ENCODE peak calls at places on chromosomes 11 and 22, in ten cellular contexts. N is mammary epithelial cell, G is prostate gland, Y is dorsolateral prefrontal cortex, I is cardiac muscle cell, P is psoas muscle, V is K562, B is left lung, J is H1, U is IMR-90. F is an unnamed sample.

GRCh38 chr11:24145411-24145810 is 351.4 kb upstream of the LUZP2 start:
- DNase-seq in N (no peak), Y (no peak), J (no peak), G (no peak), I (no peak), U (peak; percentile 2), P (no peak), B (no peak), V (no peak), F (no peak)

GRCh38 chr11:83122766-83123165 is 34.2 kb upstream of the PCF11 start:
- DNase-seq in V (no peak), P (no peak), J (no peak), G (no peak), N (no peak), Y (no peak), U (no peak), I (no peak), B (no peak), F (no peak)

GRCh38 chr22:38034278-38034882 is 22.8 kb upstream of the PICK1 start:
- DNase-seq in N (peak; percentile 83), I (peak; percentile 43), P (peak; percentile 79), V (peak; percentile 81), G (peak; percentile 51), J (peak; percentile 56), Y (peak; percentile 86), U (peak; percentile 91), B (peak; percentile 80), F (no peak)

GRCh38 chr11:69472053-69472765 is 9.3 kb upstream of the LINC01488 start:
- DNase-seq in I (no peak), N (no peak), J (no peak), G (no peak), U (no peak), Y (no peak), B (no peak), V (peak; percentile 50), P (no peak), F (no peak)

GRCh38 chr11:134374891-134375550 is 37.0 kb downstream of the B3GAT1 start:
- DNase-seq in U (no peak), B (no peak), V (no peak), G (no peak), N (no peak), P (peak; percentile 34), Y (no peak), J (no peak), I (no peak), F (peak; percentile 6)

GRCh38 chr11:70826541-70826943 is 425.8 kb downstream of the SHANK2 start:
- DNase-seq in V (no peak), I (peak; percentile 58), N (no peak), G (peak; percentile 13), P (no peak), B (no peak), Y (peak; percentile 74), J (no peak), U (no peak), F (peak; percentile 75)

GRCh38 chr11:111322534-111322933 is 24.2 kb downstream of the POU2AF3 start:
- DNase-seq in G (no peak), V (no peak), N (no peak), J (no peak), B (no peak), U (no peak), P (no peak), Y (no peak), I (no peak), F (no peak)

GRCh38 chr11:961921-962320 is 36.3 kb downstream of the AP2A2 start:
- DNase-seq in B (no peak), G (no peak), N (no peak), J (no peak), V (no peak), I (no peak), P (no peak), Y (no peak), U (no peak), F (peak; percentile 20)

GRCh38 chr22:45966892-45967365 is 10.0 kb downstream of the WNT7B start:
- DNase-seq in B (no peak), V (no peak), G (no peak), P (no peak), I (no peak), N (no peak), Y (no peak), U (no peak), J (no peak), F (no peak)

GRCh38 chr22:45969801-45970464 is 7.0 kb downstream of the WNT7B start:
- DNase-seq in J (no peak), G (no peak), Y (no peak), U (no peak), B (no peak), N (no peak), P (no peak), V (no peak), I (no peak), F (no peak)

GRCh38 chr22:45968003-45968650 is 8.8 kb downstream of the WNT7B start:
- DNase-seq in N (no peak), J (no peak), G (no peak), P (no peak), I (no peak), Y (no peak), B (no peak), V (no peak), U (peak; percentile 66), F (no peak)

GRCh38 chr22:45969414-45969799 is 7.6 kb downstream of the WNT7B start:
- DNase-seq in B (no peak), U (no peak), J (no peak), V (peak; percentile 19), G (no peak), Y (no peak), N (no peak), I (peak; percentile 23), P (no peak), F (no peak)

DNA sequence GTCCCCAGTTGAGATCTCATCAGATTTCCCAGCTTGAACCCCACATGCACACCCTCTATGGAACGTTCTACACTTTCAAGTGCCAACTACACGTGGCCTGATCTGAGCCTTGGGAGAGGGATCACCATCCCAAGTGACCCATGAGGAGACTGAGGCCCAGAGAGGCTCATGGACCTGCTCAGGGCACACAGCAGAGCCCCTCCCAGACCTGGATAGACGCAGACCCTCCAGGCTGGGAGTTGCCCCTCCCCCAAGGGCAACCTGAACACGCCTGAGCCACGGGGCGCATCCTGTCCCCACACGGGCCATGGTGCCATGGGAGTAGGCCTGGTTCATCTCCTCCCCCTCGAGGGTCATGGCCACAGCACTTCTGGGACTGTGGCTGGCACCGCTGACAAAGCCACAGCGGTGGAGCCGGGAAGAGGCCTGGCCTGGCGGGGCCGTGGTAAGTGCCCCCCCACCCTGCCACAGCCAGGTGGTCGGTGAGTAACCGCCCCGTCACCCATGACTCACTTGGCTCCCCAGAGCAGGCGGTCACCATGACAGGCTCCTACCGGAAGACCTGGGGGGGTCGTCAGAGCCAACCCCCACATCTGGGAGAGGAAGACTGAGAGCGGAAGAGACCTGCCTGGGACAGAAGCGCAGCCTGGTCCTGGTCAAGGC is 8.1 kb downstream of the WNT7B start:
- DNase-seq in I (no peak), V (no peak), N (peak; percentile 86), U (peak; percentile 92), J (no peak), B (no peak), Y (no peak), G (no peak), P (no peak), F (no peak)
- H3K27me3 ChIP-seq in I (peaks cover 98% of the 10 kb centered on the region), V (peaks cover 23% of the 10 kb centered on the region), N (peaks cover 18% of the 10 kb centered on the region), U (peaks cover 34% of the 10 kb centered on the region), J (peaks cover 38% of the 10 kb centered on the region), B (peaks cover 100% of the 10 kb centered on the region), Y (peaks cover 31% of the 10 kb centered on the region), G (no peaks in the 10 kb centered on the region), P (peaks cover 84% of the 10 kb centered on the region), F (peaks cover 5% of the 10 kb centered on the region)

GRCh38 chr11:126592496-126593410 is 237.3 kb downstream of the ST3GAL4 start:
- DNase-seq in B (no peak), G (no peak), I (no peak), V (no peak), J (no peak), P (no peak), N (peak; percentile 33), U (peak; percentile 12), Y (no peak), F (no peak)
- H3K27me3 ChIP-seq in B (peaks cover 4% of the 10 kb centered on the region), G (no peaks in the 10 kb centered on the region), I (peaks cover 65% of the 10 kb centered on the region), V (peaks cover 45% of the 10 kb centered on the region), J (no peaks in the 10 kb centered on the region), P (peaks cover 1% of the 10 kb centered on the region), N (no peaks in the 10 kb centered on the region), U (no peaks in the 10 kb centered on the region), Y (no peaks in the 10 kb centered on the region), F (no peaks in the 10 kb centered on the region)

DNA sequence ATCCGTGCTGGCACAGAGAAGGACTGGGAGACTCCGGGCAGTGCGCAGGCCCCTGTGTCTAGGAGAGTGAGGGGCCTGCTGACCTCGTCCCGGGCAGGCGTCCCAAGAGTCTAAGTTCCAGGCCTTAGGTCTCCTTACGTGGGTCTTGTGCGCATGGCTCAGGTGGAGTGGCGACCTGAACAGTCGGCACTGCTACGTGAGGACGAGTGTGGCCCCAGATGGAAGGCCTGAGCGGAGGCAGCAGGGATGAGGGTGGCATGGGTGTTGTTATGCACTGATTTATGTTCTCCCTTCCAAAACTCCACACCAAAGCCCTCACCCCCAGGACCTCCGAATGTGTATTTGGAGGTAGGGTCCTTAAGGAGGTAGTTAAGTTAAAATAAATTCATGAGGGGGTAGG is 20.7 kb upstream of the SEPTIN5 start:
- DNase-seq in J (no peak), Y (no peak), I (no peak), V (no peak), G (no peak), N (no peak), U (no peak), P (no peak), B (no peak), F (no peak)
- H3K27me3 ChIP-seq in J (no peaks in the 10 kb centered on the region), Y (no peaks in the 10 kb centered on the region), I (no peaks in the 10 kb centered on the region), V (peaks cover 26% of the 10 kb centered on the region), G (no peaks in the 10 kb centered on the region), N (no peaks in the 10 kb centered on the region), U (peaks cover 11% of the 10 kb centered on the region), P (peaks cover 5% of the 10 kb centered on the region), B (peaks cover 29% of the 10 kb centered on the region), F (no peaks in the 10 kb centered on the region)

GRCh38 chr11:2158966-2159365 is 2.0 kb downstream of the INS start:
- DNase-seq in I (no peak), N (no peak), G (no peak), V (no peak), U (no peak), B (no peak), P (no peak), J (no peak), Y (no peak), F (no peak)

GRCh38 chr11:2156416-2157182 is 4.4 kb downstream of the INS start:
- DNase-seq in B (peak; percentile 63), G (peak; percentile 69), P (peak; percentile 87), I (peak; percentile 81), U (peak; percentile 26), Y (peak; percentile 84), V (peak; percentile 78), N (peak; percentile 40), J (no peak), F (no peak)

GRCh38 chr11:2158291-2158737 is 2.7 kb downstream of the INS start:
- DNase-seq in G (no peak), J (no peak), Y (no peak), N (no peak), I (no peak), B (no peak), V (no peak), P (no peak), U (no peak), F (no peak)

GRCh38 chr11:2155511-2155910 is 5.5 kb downstream of the INS start:
- DNase-seq in B (no peak), G (no peak), P (no peak), Y (no peak), I (no peak), J (no peak), U (no peak), N (no peak), V (no peak), F (no peak)

DNA sequence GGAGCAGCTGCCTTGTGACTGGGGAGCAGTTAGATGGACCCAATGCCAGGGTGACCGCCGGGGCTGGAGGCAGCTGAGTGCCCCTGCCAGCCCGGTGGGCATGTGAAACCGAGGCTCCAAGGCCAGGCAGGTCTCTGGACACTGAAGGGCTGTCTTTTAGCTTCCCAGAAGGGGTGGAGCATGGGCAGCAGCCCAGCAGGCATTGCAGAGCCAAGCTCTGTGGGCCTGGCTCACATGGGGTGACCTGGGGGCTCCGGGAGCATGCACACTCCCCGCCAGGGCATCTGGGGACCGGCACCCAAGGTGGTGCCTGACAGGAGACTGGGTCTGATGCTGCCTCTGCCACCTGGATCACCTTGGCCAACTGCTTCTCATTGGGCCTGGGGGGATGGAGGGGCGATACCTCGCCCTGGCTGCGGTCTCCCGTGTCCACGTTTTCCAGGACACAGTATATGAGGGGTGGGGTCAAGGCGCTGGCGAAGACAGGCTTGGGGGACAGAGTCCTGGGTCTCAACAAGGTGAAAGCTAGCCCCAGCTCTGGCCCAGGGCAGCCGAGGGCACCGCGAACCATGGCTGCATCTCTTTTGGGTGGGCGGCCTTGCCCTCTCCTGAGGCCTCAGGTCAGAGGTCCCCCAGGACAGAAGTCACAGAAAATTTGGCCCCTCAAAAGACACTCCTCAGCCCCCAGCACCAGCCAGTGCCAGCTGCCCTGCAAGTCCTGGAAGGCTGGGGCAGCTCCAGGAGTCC is 3.5 kb downstream of the INS start:
- DNase-seq in U (no peak), P (no peak), J (no peak), G (no peak), Y (no peak), N (no peak), I (no peak), V (no peak), B (no peak), F (no peak)
- H3K27me3 ChIP-seq in U (peaks cover 2% of the 10 kb centered on the region), P (no peaks in the 10 kb centered on the region), J (no peaks in the 10 kb centered on the region), G (no peaks in the 10 kb centered on the region), Y (no peaks in the 10 kb centered on the region), N (no peaks in the 10 kb centered on the region), I (no peaks in the 10 kb centered on the region), V (peaks cover 20% of the 10 kb centered on the region), B (peaks cover 78% of the 10 kb centered on the region), F (no peaks in the 10 kb centered on the region)